ENCODE peak calls at places on chromosome 17, in ten cellular contexts. R is H9; Z is EL; Q is HEK293T; N is T1000; K is Ammon's horn; U is activated CD4-positive, alpha-beta T cell treated with anti-CD3 and anti-CD28 coated beads for 36 hours; H is heart right ventricle; I is activated CD8-positive, alpha-beta memory T cell treated with anti-CD3 and anti-CD28 coated beads for 1 hour; W is GM23338. D is an unnamed sample.

GRCh38 chr17:48497103-48497502 is 33.7 kb downstream of the HOXB1 start:
- DNase-seq in R (no peak), Z (peak), Q (no peak), N (no peak), K (no peak), U (no peak), H (no peak), I (no peak), W (no peak), D (no peak)

GRCh38 chr17:1605681-1606351 is 22.8 kb downstream of the SLC43A2 start:
- DNase-seq in R (no peak), Z (no peak), Q (no peak), N (no peak), K (no peak), U (no peak), H (no peak), I (no peak), W (no peak), D (no peak)

GRCh38 chr17:50559674-50560184 is 786 bp upstream of the CACNA1G start:
- DNase-seq in R (peak), Z (peak), Q (peak), N (peak), K (no peak), U (peak), H (peak), I (no peak), W (peak), D (peak)

GRCh38 chr17:72900542-72900941 is 191.9 kb downstream of the SLC39A11 start:
- DNase-seq in R (no peak), Z (no peak), Q (no peak), N (no peak), K (no peak), U (no peak), H (no peak), I (no peak), W (no peak), D (no peak)

GRCh38 chr17:27049104-27049784 is 244.7 kb upstream of the WSB1 start:
- DNase-seq in R (no peak), Z (peak), Q (no peak), N (peak), K (no peak), U (peak), H (no peak), I (no peak), W (no peak), D (no peak)

GRCh38 chr17:57293077-57293476 is 36.8 kb downstream of the MSI2 start:
- DNase-seq in R (no peak), Z (peak), Q (no peak), N (peak), K (no peak), U (no peak), H (no peak), I (no peak), W (no peak), D (no peak)

GRCh38 chr17:51257150-51258081 is 2.4 kb downstream of the MBTD1 start:
- DNase-seq in R (no peak), Z (no peak), Q (no peak), N (no peak), K (no peak), U (no peak), H (no peak), I (no peak), W (no peak), D (no peak)

GRCh38 chr17:42380935-42381334 is 7.3 kb downstream of the STAT3 start:
- DNase-seq in R (no peak), Z (no peak), Q (no peak), N (no peak), K (no peak), U (no peak), H (no peak), I (no peak), W (no peak), D (no peak)

GRCh38 chr17:4049546-4049945 is 85.3 kb upstream of the ATP2A3 start:
- DNase-seq in R (no peak), Z (no peak), Q (no peak), N (no peak), K (no peak), U (no peak), H (no peak), I (no peak), W (no peak), D (no peak)

GRCh38 chr17:9767432-9767991 is 23.9 kb downstream of the DHRS7C start:
- DNase-seq in R (no peak), Z (no peak), Q (no peak), N (no peak), K (no peak), U (no peak), H (no peak), I (no peak), W (no peak), D (no peak)

GRCh38 chr17:2695243-2695960 is 16.2 kb downstream of the CLUH start:
- DNase-seq in R (no peak), Z (no peak), Q (no peak), N (no peak), K (no peak), U (no peak), H (no peak), I (no peak), W (no peak), D (no peak)

GRCh38 chr17:2050246-2050866 is 4.5 kb upstream of the HIC1 start:
- DNase-seq in R (peak), Z (peak), Q (peak), N (peak), K (no peak), U (peak), H (no peak), I (peak), W (peak), D (peak)

GRCh38 chr17:8120520-8121443 is 2.5 kb upstream of the ALOXE3 start:
- DNase-seq in R (peak), Z (peak), Q (peak), N (peak), K (peak), U (peak), H (peak), I (no peak), W (peak), D (no peak)